ENCODE peak calls at places on chromosomes 6 and 20, in five cellular contexts. G, U, L, X and I are unnamed samples.

GRCh38 chr6:132063204-132063603 is 112.0 kb upstream of the CCN2 start:
- DNase-seq in G (no peak), U (no peak), L (no peak), X (no peak), I (no peak)

GRCh38 chr6:116447496-116448011 is 13.6 kb upstream of the CALHM6 start:
- DNase-seq in G (no peak), U (no peak), L (no peak), X (no peak), I (no peak)

GRCh38 chr20:32355417-32355841 is 2.7 kb upstream of the ASXL1 start:
- DNase-seq in G (peak), U (no peak), L (peak), X (no peak), I (no peak)

GRCh38 chr6:89209457-89209856 is 7.7 kb downstream of the GABRR1 start:
- DNase-seq in G (no peak), U (no peak), L (no peak), X (no peak), I (no peak)

GRCh38 chr20:23011008-23011721 is 23.9 kb upstream of the SSTR4 start:
- DNase-seq in G (no peak), U (no peak), L (no peak), X (no peak), I (no peak)

GRCh38 chr6:142374090-142374783 is 72.4 kb downstream of the ADGRG6 start:
- DNase-seq in G (no peak), U (no peak), L (no peak), X (no peak), I (no peak)

GRCh38 chr6:30171677-30172471 is 8.5 kb downstream of the TRIM15 start:
- DNase-seq in G (no peak), U (no peak), L (no peak), X (no peak), I (no peak)

GRCh38 chr6:147782302-147782701 is 273.8 kb downstream of the SAMD5 start:
- DNase-seq in G (no peak), U (no peak), L (no peak), X (peak), I (no peak)

GRCh38 chr6:34519971-34520644 is 36.0 kb downstream of the SPDEF start:
- DNase-seq in G (no peak), U (peak), L (no peak), X (no peak), I (no peak)

GRCh38 chr6:161833099-161833860 is 559.4 kb upstream of the AGPAT4 start:
- DNase-seq in G (no peak), U (no peak), L (no peak), X (no peak), I (no peak)

GRCh38 chr20:3433720-3434119 is 26.3 kb upstream of the DNAAF9 start:
- DNase-seq in G (no peak), U (no peak), L (no peak), X (no peak), I (no peak)